ENCODE peak calls at places on chromosomes 2 and 18, in nine cellular contexts. I is hippocampal formation, O is Kasumi-1, C is T47D, S is SK-N-SH, A is fibroblast of pulmonary artery, D is NCI-H345, J is HuH-7, L is vagina. H is an unnamed sample.

GRCh38 chr2:163637876-163638275 is 97.9 kb downstream of the FIGN start:
- DNase-seq in I (no peak), O (no peak), C (no peak), S (no peak), A (no peak), D (no peak), J (no peak), L (no peak), H (no peak)

GRCh38 chr2:25077792-25078170 is 35.9 kb downstream of the EFR3B start:
- DNase-seq in I (no peak), O (no peak), C (no peak), S (no peak), A (no peak), D (no peak), J (no peak), L (no peak), H (no peak)

GRCh38 chr18:59055345-59056032 is 84.2 kb upstream of the SEC11C start:
- DNase-seq in I (no peak), O (no peak), C (peak), S (no peak), A (peak), D (no peak), J (no peak), L (no peak), H (no peak)

GRCh38 chr2:190607014-190607597 is 41.8 kb upstream of the NAB1 start:
- DNase-seq in I (no peak), O (no peak), C (no peak), S (no peak), A (peak), D (no peak), J (no peak), L (no peak), H (peak)

GRCh38 chr2:112662702-112663101 is 17.0 kb downstream of the SLC20A1 start:
- DNase-seq in I (no peak), O (no peak), C (no peak), S (no peak), A (no peak), D (no peak), J (peak), L (no peak), H (no peak)

GRCh38 chr2:197294260-197294659 is 16.3 kb downstream of the ANKRD44 start:
- DNase-seq in I (no peak), O (no peak), C (no peak), S (no peak), A (no peak), D (no peak), J (no peak), L (no peak), H (no peak)

GRCh38 chr18:58728719-58729118 is 57.5 kb downstream of the MALT1 start:
- DNase-seq in I (no peak), O (no peak), C (no peak), S (peak), A (no peak), D (no peak), J (no peak), L (no peak), H (no peak)

GRCh38 chr2:20454036-20454981 is 7.4 kb downstream of the RHOB start:
- DNase-seq in I (no peak), O (no peak), C (no peak), S (no peak), A (no peak), D (no peak), J (no peak), L (peak), H (no peak)

GRCh38 chr2:141468746-141469145 is 662.1 kb downstream of the LRP1B start:
- DNase-seq in I (no peak), O (no peak), C (peak), S (no peak), A (no peak), D (no peak), J (no peak), L (no peak), H (no peak)

GRCh38 chr2:4903676-4904348 is 788.4 kb upstream of the SOX11 start:
- DNase-seq in I (peak), O (no peak), C (no peak), S (no peak), A (no peak), D (peak), J (no peak), L (no peak), H (no peak)

GRCh38 chr2:140639628-140640027 is 1491.2 kb downstream of the LRP1B start:
- DNase-seq in I (no peak), O (no peak), C (no peak), S (no peak), A (no peak), D (no peak), J (no peak), L (no peak), H (no peak)

GRCh38 chr2:16617282-16618266 is 48.1 kb downstream of the CYRIA start:
- DNase-seq in I (peak), O (peak), C (peak), S (peak), A (peak), D (no peak), J (peak), L (no peak), H (peak)

GRCh38 chr2:240412211-240412830 is 23.1 kb upstream of the GPC1 start:
- DNase-seq in I (no peak), O (no peak), C (no peak), S (no peak), A (no peak), D (no peak), J (no peak), L (no peak), H (no peak)

GRCh38 chr2:183242937-183243336 is 118.7 kb downstream of the NUP35 start:
- DNase-seq in I (no peak), O (no peak), C (no peak), S (no peak), A (peak), D (peak), J (no peak), L (no peak), H (peak)

GRCh38 chr2:46847185-46847710 is 68.4 kb downstream of the MCFD2 start:
- DNase-seq in I (no peak), O (no peak), C (no peak), S (peak), A (peak), D (peak), J (no peak), L (no peak), H (no peak)

GRCh38 chr2:62724886-62725711 is 19.6 kb downstream of the EHBP1 start:
- DNase-seq in I (peak), O (no peak), C (peak), S (peak), A (no peak), D (peak), J (peak), L (no peak), H (no peak)

GRCh38 chr2:59025157-59025757 is 784.1 kb upstream of the FANCL start:
- DNase-seq in I (no peak), O (peak), C (peak), S (peak), A (peak), D (peak), J (peak), L (no peak), H (peak)

GRCh38 chr2:179373826-179374225 is 109.2 kb upstream of the SESTD1 start:
- DNase-seq in I (no peak), O (no peak), C (no peak), S (no peak), A (no peak), D (no peak), J (no peak), L (no peak), H (no peak)

GRCh38 chr2:18413794-18414396 is 146.6 kb downstream of the RDH14 start:
- DNase-seq in I (no peak), O (no peak), C (no peak), S (no peak), A (peak), D (no peak), J (no peak), L (no peak), H (peak)

GRCh38 chr2:122031544-122032263 is 276.3 kb downstream of the TSN start:
- DNase-seq in I (no peak), O (peak), C (no peak), S (peak), A (peak), D (peak), J (no peak), L (no peak), H (no peak)

GRCh38 chr2:30385327-30385726 is 61.7 kb upstream of the LCLAT1 start:
- DNase-seq in I (no peak), O (no peak), C (peak), S (no peak), A (peak), D (no peak), J (peak), L (no peak), H (peak)

GRCh38 chr18:58670561-58671121 is 624 bp upstream of the MALT1 start:
- DNase-seq in I (peak), O (no peak), C (no peak), S (peak), A (peak), D (peak), J (no peak), L (no peak), H (peak)

GRCh38 chr2:218716070-218716469 is 5.4 kb downstream of the TTLL4 start:
- DNase-seq in I (no peak), O (no peak), C (no peak), S (no peak), A (peak), D (no peak), J (no peak), L (no peak), H (no peak)

GRCh38 chr2:158359846-158360245 is 96.7 kb downstream of the CCDC148 start:
- DNase-seq in I (no peak), O (no peak), C (no peak), S (no peak), A (peak), D (no peak), J (no peak), L (no peak), H (no peak)

GRCh38 chr18:58649966-58650816 is 21.1 kb upstream of the MALT1 start:
- DNase-seq in I (no peak), O (no peak), C (no peak), S (no peak), A (no peak), D (no peak), J (no peak), L (no peak), H (no peak)

GRCh38 chr2:120937736-120938131 is 202.1 kb downstream of the GLI2 start:
- DNase-seq in I (no peak), O (no peak), C (no peak), S (no peak), A (peak), D (no peak), J (no peak), L (no peak), H (no peak)

GRCh38 chr2:110206056-110206455 is 1.2 kb upstream of the NPHP1 start:
- DNase-seq in I (no peak), O (no peak), C (no peak), S (no peak), A (peak), D (no peak), J (no peak), L (no peak), H (peak)

GRCh38 chr2:43169987-43170732 is 56.2 kb downstream of the ZFP36L2 start:
- DNase-seq in I (no peak), O (peak), C (peak), S (peak), A (no peak), D (no peak), J (no peak), L (no peak), H (no peak)

GRCh38 chr2:201952212-201952611 is 81.4 kb upstream of the FZD7 start:
- DNase-seq in I (no peak), O (peak), C (no peak), S (no peak), A (no peak), D (peak), J (no peak), L (no peak), H (no peak)

GRCh38 chr2:11872247-11872947 is 126.0 kb downstream of the LPIN1 start:
- DNase-seq in I (no peak), O (no peak), C (no peak), S (no peak), A (peak), D (peak), J (no peak), L (peak), H (no peak)

GRCh38 chr2:137380610-137381009 is 583.7 kb upstream of the HNMT start:
- DNase-seq in I (no peak), O (no peak), C (peak), S (no peak), A (no peak), D (peak), J (no peak), L (no peak), H (no peak)

GRCh38 chr2:11398710-11399109 is 54.3 kb upstream of the ROCK2 start:
- DNase-seq in I (no peak), O (no peak), C (no peak), S (no peak), A (no peak), D (peak), J (no peak), L (no peak), H (no peak)

GRCh38 chr2:118614856-118615255 is 232.6 kb downstream of the EN1 start:
- DNase-seq in I (no peak), O (no peak), C (no peak), S (no peak), A (peak), D (no peak), J (no peak), L (peak), H (no peak)

GRCh38 chr18:63888473-63889190 is 1.1 kb downstream of the SERPINB2 start:
- DNase-seq in I (no peak), O (no peak), C (no peak), S (no peak), A (peak), D (no peak), J (no peak), L (no peak), H (no peak)

GRCh38 chr2:120175000-120175581 is 48.1 kb downstream of the TMEM185B start:
- DNase-seq in I (no peak), O (peak), C (peak), S (peak), A (peak), D (peak), J (peak), L (no peak), H (peak)

GRCh38 chr2:70655786-70656185 is 102.2 kb upstream of the TGFA start:
- DNase-seq in I (no peak), O (no peak), C (no peak), S (no peak), A (no peak), D (no peak), J (no peak), L (peak), H (no peak)

GRCh38 chr2:230881840-230882239 is 17.1 kb downstream of the ITM2C start:
- DNase-seq in I (no peak), O (no peak), C (no peak), S (no peak), A (no peak), D (no peak), J (no peak), L (no peak), H (no peak)

GRCh38 chr2:216298719-216299118 is 73.6 kb downstream of the MARCHF4 start:
- DNase-seq in I (no peak), O (no peak), C (no peak), S (no peak), A (peak), D (no peak), J (no peak), L (no peak), H (peak)

GRCh38 chr18:79681484-79682387 is 2.1 kb downstream of the CTDP1 start:
- DNase-seq in I (no peak), O (no peak), C (no peak), S (no peak), A (no peak), D (no peak), J (no peak), L (no peak), H (peak)

H was measured in RKO.